ENCODE peak calls at places on chromosomes 2 and 18, in five cellular contexts. Y is Peyer's patch, Q is breast epithelium, G is cardiac muscle cell, Z is ovary. O is an unnamed sample. For H3K36me3 and H3K4me1, the result is how much of the 10 kb centered on the place peaks cover.

GRCh38 chr18:22185298-22185697 is 15.9 kb downstream of the GATA6 start:
- DNase-seq in Q (no peak), G (no peak), Y (no peak), Z (peak), O (no peak)

GRCh38 chr2:166365803-166366420 is 9.8 kb downstream of the SCN9A start:
- DNase-seq in Y (no peak), G (no peak), Q (no peak), Z (no peak), O (no peak)

GRCh38 chr2:37100054-37100453 is 15.7 kb downstream of the GPATCH11 start:
- DNase-seq in G (no peak), Y (no peak), Q (no peak), Z (no peak), O (no peak)

GRCh38 chr18:57561728-57562423 is 24.6 kb downstream of the FECH start:
- DNase-seq in G (peak), Y (no peak), Q (no peak), Z (no peak), O (peak)

GRCh38 chr2:189658808-189659207 is 2.5 kb upstream of the ASNSD1 start:
- DNase-seq in Y (peak), Z (no peak), G (no peak), Q (no peak), O (no peak)

GRCh38 chr2:98039085-98039756 is 43.5 kb upstream of the TMEM131 start:
- DNase-seq in Z (no peak), G (no peak), Q (no peak), Y (peak), O (no peak)

GRCh38 chr2:210626849-210627248 is 70.5 kb downstream of the CPS1 start:
- DNase-seq in Z (no peak), Y (no peak), Q (no peak), G (peak), O (no peak)

GRCh38 chr18:24039666-24040065 is 25.1 kb downstream of the TTC39C start:
- DNase-seq in Q (no peak), G (no peak), Z (no peak), Y (no peak), O (no peak)

GRCh38 chr2:110095994-110096633 is 19.5 kb downstream of the MALL start:
- DNase-seq in Y (peak), Q (no peak), Z (no peak), G (no peak), O (no peak)

GRCh38 chr2:113077921-113078320 is 10.2 kb downstream of the IL1F10 start:
- DNase-seq in Z (no peak), G (no peak), Q (no peak), Y (no peak), O (no peak)

GRCh38 chr2:56448403-56448998 is 264.7 kb downstream of the CCDC85A start:
- DNase-seq in G (no peak), Y (peak), Z (no peak), Q (no peak), O (no peak)

GRCh38 chr2:140472676-140473075 is 1658.1 kb downstream of the LRP1B start:
- DNase-seq in Q (no peak), Z (no peak), Y (no peak), G (no peak), O (no peak)

GRCh38 chr2:12014088-12014960 is 267.9 kb downstream of the LPIN1 start:
- DNase-seq in Y (no peak), G (no peak), Q (no peak), Z (no peak), O (no peak)

GRCh38 chr18:74399225-74399887 is 57.8 kb downstream of the DIPK1C start:
- DNase-seq in Z (no peak), Q (no peak), G (no peak), Y (peak), O (no peak)

GRCh38 chr18:7349181-7349837 is 118.4 kb downstream of the LRRC30 start:
- DNase-seq in Z (no peak), G (no peak), Y (no peak), Q (no peak), O (no peak)

GRCh38 chr18:36579311-36579710 is 249.5 kb downstream of the TPGS2 start:
- DNase-seq in Q (no peak), Z (no peak), G (no peak), Y (no peak), O (no peak)

GRCh38 chr2:159131882-159132281 is 154.6 kb downstream of the WDSUB1 start:
- DNase-seq in Y (no peak), Z (no peak), G (no peak), Q (no peak), O (no peak)

GRCh38 chr18:55477537-55478300 is 110.3 kb downstream of the TCF4 start:
- DNase-seq in Z (no peak), G (peak), Y (no peak), Q (no peak), O (no peak)

GRCh38 chr2:195343942-195344530 is 313.0 kb upstream of the SLC39A10 start:
- DNase-seq in Y (no peak), Z (no peak), G (no peak), Q (no peak), O (no peak)

GRCh38 chr2:239947361-239948045 is 77.6 kb downstream of the NDUFA10 start:
- DNase-seq in Y (peak), Z (peak), G (no peak), Q (no peak), O (no peak)

GRCh38 chr2:30979822-30980245 is 158.4 kb downstream of the GALNT14 start:
- DNase-seq in Q (peak), G (peak), Y (no peak), Z (no peak), O (no peak)

GRCh38 chr2:180319586-180320405 is 312.7 kb upstream of the CWC22 start:
- DNase-seq in Y (no peak), Q (no peak), Z (no peak), G (no peak), O (no peak)

GRCh38 chr2:135258193-135258592 is 206.1 kb downstream of the RAB3GAP1 start:
- DNase-seq in G (no peak), Y (no peak), Z (no peak), Q (no peak), O (no peak)

GRCh38 chr2:109558076-109558882 is 55.5 kb downstream of the SEPTIN10 start:
- DNase-seq in G (no peak), Y (peak), Q (peak), Z (no peak), O (no peak)

DNA sequence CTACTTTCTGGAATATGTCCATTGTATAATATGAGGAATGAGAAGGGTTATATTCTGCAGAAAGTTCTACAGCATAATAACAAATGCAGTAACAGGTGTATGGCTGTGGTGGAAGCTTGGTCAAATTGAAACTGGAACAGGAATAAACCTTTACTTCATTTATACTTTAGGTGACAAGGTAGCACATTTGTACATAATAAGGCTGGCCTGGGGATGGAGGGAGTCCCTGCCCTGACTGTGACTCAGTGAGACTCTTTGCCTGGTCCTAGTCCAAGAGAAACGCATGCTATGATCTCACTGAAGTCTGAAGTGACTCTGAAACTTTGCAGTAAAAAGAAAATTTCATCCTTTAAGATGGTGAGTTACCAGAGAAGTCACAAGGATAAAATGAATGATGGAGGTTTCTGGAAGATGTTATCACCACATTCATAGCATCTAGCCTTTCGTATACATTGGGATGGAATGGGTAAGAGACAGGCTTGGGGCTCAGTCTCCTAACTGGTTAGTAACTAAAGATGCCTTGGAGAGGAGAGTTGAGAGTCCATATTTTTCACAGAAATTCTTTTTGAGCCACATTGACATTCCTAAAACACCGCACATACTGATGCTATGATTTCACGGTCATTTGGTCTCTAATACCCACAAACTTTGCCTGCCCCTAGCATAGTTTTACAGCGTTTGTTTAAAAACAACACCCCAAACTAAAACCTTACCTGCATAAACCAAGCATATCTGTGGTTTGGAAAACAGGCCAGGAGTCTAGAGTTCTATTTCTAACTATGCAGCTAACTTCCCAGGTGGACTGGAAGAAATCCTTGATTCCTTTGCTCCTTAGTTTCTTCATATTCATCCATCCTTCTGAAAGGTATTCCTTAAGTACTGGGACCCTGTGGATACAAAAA is 42.4 kb upstream of the NABP1 start:
- DNase-seq in Q (no peak), Z (no peak), G (no peak), Y (no peak), O (no peak)
- H3K27ac ChIP-seq in Q (no peak), Z (no peak), G (no peak), Y (no peak), O (no peak)

GRCh38 chr2:174180165-174180724 is 68.1 kb downstream of the OLA1 start:
- DNase-seq in G (peak), Q (no peak), Y (no peak), Z (no peak), O (no peak)
- H3K36me3 ChIP-seq in G (under half), Q (under half), Y (under half), Z (under half), O (under half)

DNA sequence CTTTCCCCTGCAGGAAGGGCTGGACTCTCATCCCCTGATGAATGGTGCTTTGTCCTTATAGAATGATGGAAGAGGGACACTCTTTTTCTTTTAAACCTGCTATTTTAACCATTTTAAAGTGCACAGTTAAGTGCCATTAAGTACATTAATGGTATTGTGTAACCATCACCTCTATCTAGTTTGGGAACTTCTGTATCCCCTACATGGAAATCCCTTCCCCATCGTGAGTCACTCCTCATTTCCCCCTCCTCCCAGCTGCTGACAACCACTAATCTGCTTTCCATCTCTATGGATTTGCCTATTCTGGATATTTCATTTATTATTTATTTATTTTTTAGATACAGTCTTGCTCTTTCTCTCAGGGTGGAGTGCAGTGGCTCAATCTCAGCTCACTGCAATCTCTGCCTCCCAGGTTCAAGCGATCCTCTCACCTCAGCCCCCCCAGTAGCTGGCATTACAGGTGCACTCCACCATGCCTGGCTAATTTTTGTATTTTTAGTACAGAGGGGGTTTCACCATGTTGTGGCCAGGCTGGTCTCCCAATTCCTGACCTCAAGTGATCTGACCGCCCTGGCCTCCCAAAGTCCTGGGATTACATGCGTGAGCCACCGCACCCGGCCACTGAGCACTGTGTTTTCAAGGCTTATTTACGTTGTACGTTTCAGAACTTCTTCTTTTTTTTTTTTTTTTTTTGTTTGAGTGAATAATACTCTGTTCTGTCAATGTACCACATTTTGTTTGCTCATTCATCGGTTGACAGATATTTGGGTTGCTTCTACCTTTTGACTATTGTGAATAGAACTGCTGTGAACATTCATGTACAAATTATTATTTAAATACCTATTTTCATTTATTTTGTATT is 15.8 kb downstream of the DGKD start:
- DNase-seq in Z (no peak), Y (no peak), Q (no peak), G (no peak), O (no peak)
- H3K4me1 ChIP-seq in Z (under half), Y (under half), Q (under half), G (under half), O (under half)

DNA sequence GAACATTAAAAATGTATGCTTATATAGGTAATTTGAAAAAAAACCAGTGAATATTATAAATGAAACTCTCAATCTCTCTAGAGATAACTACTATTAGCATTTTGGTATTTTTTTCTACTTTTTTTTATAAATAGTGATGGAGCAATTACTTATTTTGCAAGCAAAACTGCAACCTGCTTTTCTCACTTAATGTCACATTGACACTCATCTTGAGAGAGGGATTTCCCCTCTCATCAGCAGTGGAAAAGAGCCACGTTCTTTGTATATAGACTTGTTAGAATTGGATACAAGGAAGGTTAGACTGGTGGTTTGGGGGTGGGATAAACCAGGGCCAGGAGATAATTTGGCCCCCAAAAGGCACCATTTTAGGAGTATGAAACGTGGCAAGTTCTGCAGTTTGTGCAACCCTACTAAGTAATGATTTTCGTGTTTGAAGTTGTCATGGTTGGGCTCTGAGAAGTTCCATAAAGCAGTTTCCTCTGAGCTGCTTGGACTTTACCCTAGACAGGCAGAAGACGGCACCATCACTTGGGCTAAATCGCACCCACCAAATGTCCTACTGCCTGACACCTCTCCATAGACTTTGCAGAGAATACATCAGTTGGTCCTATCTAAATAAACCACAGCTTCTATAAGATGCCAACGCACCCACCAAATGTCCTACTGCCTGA is 194.0 kb downstream of the ACTR3 start:
- DNase-seq in G (no peak), Z (no peak), Y (no peak), Q (no peak), O (no peak)
- H3K27ac ChIP-seq in G (no peak), Z (no peak), Y (no peak), Q (no peak), O (no peak)

GRCh38 chr18:63265322-63265721 is 54.2 kb downstream of the BCL2 start:
- DNase-seq in G (no peak), Q (no peak), Z (no peak), Y (no peak), O (no peak)

GRCh38 chr18:63267990-63268721 is 51.4 kb downstream of the BCL2 start:
- DNase-seq in Z (no peak), Q (no peak), Y (no peak), G (no peak), O (no peak)

GRCh38 chr18:63264871-63265270 is 54.7 kb downstream of the BCL2 start:
- DNase-seq in G (no peak), Z (no peak), Q (no peak), Y (no peak), O (no peak)

GRCh38 chr18:63263444-63263843 is 56.1 kb downstream of the BCL2 start:
- DNase-seq in Z (no peak), G (no peak), Q (no peak), Y (no peak), O (no peak)

DNA sequence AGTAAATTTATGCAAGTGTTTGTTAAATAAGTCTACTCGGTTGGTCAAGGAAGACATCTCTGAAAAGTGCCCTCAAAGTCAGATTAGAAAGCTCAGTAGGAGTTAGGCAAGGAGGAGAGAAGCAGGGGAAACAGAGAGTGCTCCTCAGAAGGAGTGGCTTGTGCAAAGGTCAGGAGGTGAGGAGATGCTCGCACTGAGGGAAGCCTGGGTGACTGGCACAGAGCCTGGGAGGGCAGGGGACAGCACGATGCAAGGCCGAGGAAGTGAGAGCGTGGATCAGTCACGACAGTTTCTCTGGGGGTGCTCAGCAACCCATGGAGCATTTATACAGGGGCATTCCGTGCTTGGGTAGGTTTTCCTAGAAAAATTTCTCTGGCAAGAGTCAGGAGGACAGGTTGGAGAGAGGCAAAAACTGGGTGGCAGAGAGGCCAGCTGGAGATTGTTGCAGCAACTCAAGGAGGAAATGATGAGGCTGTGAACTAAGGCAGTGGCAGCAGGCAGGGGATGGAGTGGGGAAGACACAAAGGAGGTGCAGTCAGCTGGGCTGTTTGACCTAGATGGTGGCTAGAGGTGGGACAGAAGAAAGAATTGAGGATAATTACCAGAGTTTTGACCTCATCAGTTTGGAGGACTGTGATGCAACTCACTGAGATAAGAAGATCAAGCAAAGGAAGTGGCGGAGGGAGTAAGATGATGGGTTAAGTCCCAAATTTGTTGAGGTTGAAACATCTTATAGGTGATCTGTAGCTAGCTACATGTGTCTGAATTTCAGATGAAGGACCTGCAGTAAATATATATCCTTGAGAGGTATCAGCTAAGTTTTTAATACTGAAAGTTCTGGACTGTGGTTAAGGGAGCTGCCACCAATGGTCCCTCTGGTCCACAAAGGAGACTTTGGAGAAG is 52.4 kb downstream of the BCL2 start:
- DNase-seq in Z (no peak), G (no peak), Q (no peak), Y (no peak), O (no peak)
- H3K36me3 ChIP-seq in Z (under half), G (under half), Q (under half), Y (under half), O (under half)

DNA sequence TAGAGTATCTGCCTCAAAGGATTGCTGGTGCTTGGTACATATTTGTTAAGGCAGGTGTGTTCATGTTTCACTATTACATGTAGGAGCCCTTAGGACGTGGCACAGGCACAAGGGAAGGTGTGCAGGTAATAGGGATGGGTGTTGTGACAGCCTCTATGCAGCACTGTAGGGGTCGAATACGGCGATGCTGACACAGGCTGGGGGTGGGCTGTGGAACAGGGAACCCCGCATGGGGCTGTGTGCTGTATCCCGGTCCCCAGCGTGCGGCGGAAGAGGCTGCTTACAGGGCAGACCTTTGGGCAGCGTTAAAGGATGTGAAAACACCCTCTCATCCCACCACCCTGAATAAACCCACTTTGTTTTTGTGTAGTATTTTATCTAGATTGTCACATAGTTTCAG is 21.5 kb downstream of the B3GNT2 start:
- DNase-seq in Y (no peak), G (no peak), Z (no peak), Q (no peak), O (no peak)
- H3K4me1 ChIP-seq in Y (under half), G (under half), Z (under half), Q (under half), O (under half)

DNA sequence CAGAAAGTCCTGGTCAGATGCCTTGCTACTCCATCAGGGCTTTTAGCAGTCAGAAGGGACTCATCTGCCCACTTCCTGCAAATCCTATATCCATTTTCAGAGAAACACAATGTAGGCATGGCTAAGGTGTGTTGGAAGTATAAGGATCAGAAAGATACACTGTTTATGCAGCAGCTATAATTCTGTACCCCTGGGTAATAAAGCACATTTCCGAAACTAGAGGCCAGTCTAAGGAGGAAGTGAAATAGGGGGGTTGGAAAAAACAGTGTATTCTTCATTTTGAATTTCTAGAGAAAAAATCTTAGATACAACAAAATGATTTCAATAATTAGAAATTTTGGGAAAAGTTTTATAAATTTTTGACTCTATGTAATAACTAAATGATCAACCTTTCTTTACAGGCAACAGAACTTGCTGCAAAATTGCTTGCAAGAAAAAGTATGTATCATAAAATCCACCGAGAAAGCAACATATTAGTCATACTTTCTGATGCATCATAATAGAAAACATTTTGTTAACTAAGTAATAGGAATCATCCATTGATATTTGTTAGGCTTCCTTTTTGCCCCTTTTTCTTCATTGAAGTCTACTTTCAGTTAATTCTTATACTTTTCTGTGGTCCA is 47.4 kb downstream of the FSIP2 start:
- DNase-seq in Z (no peak), Y (no peak), G (no peak), Q (no peak), O (no peak)
- H3K27ac ChIP-seq in Z (no peak), Y (no peak), G (no peak), Q (no peak), O (no peak)

GRCh38 chr2:223500690-223501089 is 101.5 kb downstream of the SCG2 start:
- DNase-seq in Y (no peak), G (no peak), Q (no peak), Z (no peak), O (no peak)

GRCh38 chr2:223494496-223494895 is 107.7 kb downstream of the SCG2 start:
- DNase-seq in Y (no peak), Q (no peak), G (no peak), Z (no peak), O (no peak)

GRCh38 chr2:223494987-223495386 is 107.2 kb downstream of the SCG2 start:
- DNase-seq in Z (no peak), Y (no peak), Q (no peak), G (no peak), O (no peak)
- H3K36me3 ChIP-seq in Z (under half), Y (under half), Q (under half), G (under half), O (under half)

O was measured in iPS DF 6.9.